ENCODE peak calls at places on chromosome 1, in four cellular contexts. One of them, this sample, is unnamed.

GRCh38 chr1:73953611-73954010 is 244.4 kb downstream of the LRRIQ3 start:
- DNase-seq in IMR-90: no peak
- DNase-seq in heart right ventricle: no peak
- DNase-seq in uterus: no peak
- DNase-seq in this sample: no peak

GRCh38 chr1:34320081-34320480 is 143.4 kb downstream of the C1orf94 start:
- DNase-seq in heart right ventricle: no peak
- DNase-seq in IMR-90: no peak
- DNase-seq in uterus: no peak
- DNase-seq in this sample: no peak

GRCh38 chr1:8562881-8563865 is 245.3 kb downstream of the SLC45A1 start:
- DNase-seq in IMR-90: peak; percentile 54
- DNase-seq in heart right ventricle: no peak
- DNase-seq in uterus: no peak
- DNase-seq in this sample: no peak

GRCh38 chr1:81840805-81841204 is 40.1 kb downstream of the ADGRL2 start:
- DNase-seq in IMR-90: no peak
- DNase-seq in heart right ventricle: no peak
- DNase-seq in uterus: no peak
- DNase-seq in this sample: no peak

GRCh38 chr1:190494451-190494850 is 16.8 kb upstream of the BRINP3 start:
- DNase-seq in IMR-90: no peak
- DNase-seq in heart right ventricle: no peak
- DNase-seq in uterus: no peak
- DNase-seq in this sample: no peak

GRCh38 chr1:203669739-203670138 is 43.1 kb downstream of the ATP2B4 start:
- DNase-seq in heart right ventricle: no peak
- DNase-seq in IMR-90: peak; percentile 88
- DNase-seq in uterus: no peak
- DNase-seq in this sample: no peak

GRCh38 chr1:46401964-46402626 is 8.0 kb downstream of the FAAH start:
- DNase-seq in uterus: peak; percentile 72
- DNase-seq in IMR-90: peak; percentile 95
- DNase-seq in heart right ventricle: peak; percentile 27
- DNase-seq in this sample: peak; percentile 91

GRCh38 chr1:43239484-43239883 is 30.3 kb upstream of the TMEM125 start:
- DNase-seq in IMR-90: no peak
- DNase-seq in heart right ventricle: no peak
- DNase-seq in uterus: no peak
- DNase-seq in this sample: no peak

GRCh38 chr1:73044241-73044640 is 761.9 kb upstream of the NEGR1 start:
- DNase-seq in IMR-90: no peak
- DNase-seq in heart right ventricle: no peak
- DNase-seq in uterus: no peak
- DNase-seq in this sample: no peak

GRCh38 chr1:111221633-111222286 is 5.8 kb upstream of the CHI3L2 start:
- DNase-seq in IMR-90: peak; percentile 8
- DNase-seq in heart right ventricle: no peak
- DNase-seq in uterus: no peak
- DNase-seq in this sample: no peak

GRCh38 chr1:78229344-78229743 is 183.6 kb downstream of the GIPC2 start:
- DNase-seq in heart right ventricle: no peak
- DNase-seq in IMR-90: peak; percentile 92
- DNase-seq in uterus: no peak
- DNase-seq in this sample: no peak

GRCh38 chr1:155324717-155325595 is 4.3 kb downstream of the RUSC1 start:
- DNase-seq in heart right ventricle: peak; percentile 55
- DNase-seq in uterus: peak; percentile 64
- DNase-seq in IMR-90: peak; percentile 40
- DNase-seq in this sample: no peak

GRCh38 chr1:2108213-2108876 is 58.1 kb downstream of the PRKCZ start:
- DNase-seq in IMR-90: peak; percentile 49
- DNase-seq in uterus: no peak
- DNase-seq in heart right ventricle: peak; percentile 15
- DNase-seq in this sample: no peak

GRCh38 chr1:192104852-192105251 is 53.4 kb upstream of the RGS18 start:
- DNase-seq in IMR-90: peak; percentile 89
- DNase-seq in heart right ventricle: no peak
- DNase-seq in uterus: no peak
- DNase-seq in this sample: no peak

GRCh38 chr1:87089823-87090222 is 175.4 kb downstream of the HS2ST1 start:
- DNase-seq in uterus: no peak
- DNase-seq in IMR-90: no peak
- DNase-seq in heart right ventricle: no peak
- DNase-seq in this sample: no peak

GRCh38 chr1:59360729-59361128 is 63.8 kb downstream of the FGGY start:
- DNase-seq in uterus: no peak
- DNase-seq in IMR-90: no peak
- DNase-seq in heart right ventricle: no peak
- DNase-seq in this sample: no peak

GRCh38 chr1:119603695-119604094 is 44.4 kb downstream of the ZNF697 start:
- DNase-seq in IMR-90: no peak
- DNase-seq in heart right ventricle: no peak
- DNase-seq in uterus: no peak
- DNase-seq in this sample: no peak

GRCh38 chr1:115086176-115086830 is 3.0 kb downstream of the TSPAN2 start:
- DNase-seq in uterus: peak; percentile 51
- DNase-seq in heart right ventricle: no peak
- DNase-seq in IMR-90: no peak
- DNase-seq in this sample: no peak

GRCh38 chr1:61812916-61813315 is 70.6 kb downstream of the PATJ start:
- DNase-seq in IMR-90: peak; percentile 4
- DNase-seq in uterus: no peak
- DNase-seq in heart right ventricle: no peak
- DNase-seq in this sample: no peak

GRCh38 chr1:156705321-156705917 is at the start of gene CRABP2:
- DNase-seq in IMR-90: no peak
- DNase-seq in heart right ventricle: no peak
- DNase-seq in uterus: peak; percentile 42
- DNase-seq in this sample: no peak

GRCh38 chr1:179779645-179780272 is 36.7 kb downstream of the FAM163A start:
- DNase-seq in uterus: no peak
- DNase-seq in heart right ventricle: no peak
- DNase-seq in IMR-90: no peak
- DNase-seq in this sample: peak; percentile 47

GRCh38 chr1:115373305-115373704 is 35.3 kb upstream of the NGF start:
- DNase-seq in IMR-90: peak; percentile 95
- DNase-seq in heart right ventricle: no peak
- DNase-seq in uterus: no peak
- DNase-seq in this sample: no peak

GRCh38 chr1:206685749-206686485 is 1.2 kb downstream of the MAPKAPK2 start:
- DNase-seq in heart right ventricle: peak; percentile 65
- DNase-seq in IMR-90: peak; percentile 80
- DNase-seq in uterus: peak; percentile 68
- DNase-seq in this sample: no peak

GRCh38 chr1:156050376-156050775 is 3.2 kb downstream of the UBQLN4 start:
- DNase-seq in IMR-90: no peak
- DNase-seq in heart right ventricle: peak; percentile 26
- DNase-seq in uterus: no peak
- DNase-seq in this sample: no peak

GRCh38 chr1:1191734-1192133 is 14.7 kb downstream of the TNFRSF18 start:
- DNase-seq in IMR-90: no peak
- DNase-seq in uterus: no peak
- DNase-seq in heart right ventricle: no peak
- DNase-seq in this sample: no peak

GRCh38 chr1:29567257-29567656 is 330.9 kb downstream of the PTPRU start:
- DNase-seq in heart right ventricle: no peak
- DNase-seq in uterus: no peak
- DNase-seq in IMR-90: no peak
- DNase-seq in this sample: no peak

GRCh38 chr1:187079330-187079729 is 250.6 kb downstream of the PLA2G4A start:
- DNase-seq in heart right ventricle: no peak
- DNase-seq in uterus: no peak
- DNase-seq in IMR-90: no peak
- DNase-seq in this sample: no peak

GRCh38 chr1:84122780-84123382 is 21.2 kb upstream of the PRKACB start:
- DNase-seq in heart right ventricle: no peak
- DNase-seq in uterus: peak; percentile 20
- DNase-seq in IMR-90: peak; percentile 58
- DNase-seq in this sample: no peak
- TF ChIP-seq CTCF in heart right ventricle: peak; percentile 72
- TF ChIP-seq CTCF in uterus: peak; percentile 49
- TF ChIP-seq CTCF in IMR-90: peak; percentile 79
- TF ChIP-seq CTCF in this sample: peak; percentile 75

GRCh38 chr1:158998037-158998780 is 11.5 kb upstream of the IFI16 start:
- DNase-seq in uterus: no peak
- DNase-seq in heart right ventricle: no peak
- DNase-seq in IMR-90: no peak
- DNase-seq in this sample: no peak

GRCh38 chr1:158999301-159000069 is 10.2 kb upstream of the IFI16 start:
- DNase-seq in uterus: peak; percentile 96
- DNase-seq in IMR-90: peak; percentile 88
- DNase-seq in heart right ventricle: peak; percentile 48
- DNase-seq in this sample: no peak

GRCh38 chr1:159000070-159000409 is 9.7 kb upstream of the IFI16 start:
- DNase-seq in IMR-90: no peak
- DNase-seq in heart right ventricle: no peak
- DNase-seq in uterus: no peak
- DNase-seq in this sample: no peak

GRCh38 chr1:158996998-158997397 is 12.7 kb upstream of the IFI16 start:
- DNase-seq in IMR-90: no peak
- DNase-seq in heart right ventricle: no peak
- DNase-seq in uterus: no peak
- DNase-seq in this sample: no peak

DNA sequence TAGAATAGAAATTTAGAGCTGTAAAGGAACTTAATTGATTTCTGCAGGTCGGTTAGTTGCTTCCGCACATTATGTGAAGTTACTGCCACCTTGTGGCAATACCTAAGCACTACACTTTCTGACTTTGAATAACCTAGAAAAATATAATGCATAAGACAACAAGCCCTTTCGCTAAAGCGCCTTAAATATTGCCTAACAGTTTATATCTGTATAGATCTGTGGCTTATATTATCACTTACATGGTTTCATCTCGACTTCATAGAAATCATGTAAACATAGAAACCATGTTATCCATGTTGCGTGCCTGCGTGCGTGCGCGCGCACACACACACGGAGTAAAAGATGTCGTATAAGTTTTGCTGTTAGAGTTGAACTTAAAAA is 10.9 kb upstream of the IFI16 start:
- DNase-seq in heart right ventricle: peak; percentile 59
- DNase-seq in uterus: peak; percentile 70
- DNase-seq in IMR-90: peak; percentile 61
- DNase-seq in this sample: peak; percentile 25
- H3K4me3 ChIP-seq in heart right ventricle: peak overlapping the region; percentile 46
- H3K4me3 ChIP-seq in uterus: peak overlapping the region; percentile 49
- H3K4me3 ChIP-seq in IMR-90: peak overlapping the region; percentile 61
- H3K4me3 ChIP-seq in this sample: no peak overlapping the region

GRCh38 chr1:27377760-27378495 is 3.3 kb upstream of the FCN3 start:
- DNase-seq in uterus: no peak
- DNase-seq in IMR-90: no peak
- DNase-seq in heart right ventricle: no peak
- DNase-seq in this sample: no peak

GRCh38 chr1:27368872-27369703 is 2.3 kb upstream of the MAP3K6 start:
- DNase-seq in heart right ventricle: no peak
- DNase-seq in uterus: no peak
- DNase-seq in IMR-90: peak; percentile 40
- DNase-seq in this sample: no peak

GRCh38 chr1:27372022-27372807 is 2.4 kb downstream of the FCN3 start:
- DNase-seq in uterus: no peak
- DNase-seq in IMR-90: no peak
- DNase-seq in heart right ventricle: no peak
- DNase-seq in this sample: no peak

GRCh38 chr1:27374687-27375086 is at the start of gene FCN3:
- DNase-seq in IMR-90: no peak
- DNase-seq in uterus: no peak
- DNase-seq in heart right ventricle: no peak
- DNase-seq in this sample: no peak

DNA sequence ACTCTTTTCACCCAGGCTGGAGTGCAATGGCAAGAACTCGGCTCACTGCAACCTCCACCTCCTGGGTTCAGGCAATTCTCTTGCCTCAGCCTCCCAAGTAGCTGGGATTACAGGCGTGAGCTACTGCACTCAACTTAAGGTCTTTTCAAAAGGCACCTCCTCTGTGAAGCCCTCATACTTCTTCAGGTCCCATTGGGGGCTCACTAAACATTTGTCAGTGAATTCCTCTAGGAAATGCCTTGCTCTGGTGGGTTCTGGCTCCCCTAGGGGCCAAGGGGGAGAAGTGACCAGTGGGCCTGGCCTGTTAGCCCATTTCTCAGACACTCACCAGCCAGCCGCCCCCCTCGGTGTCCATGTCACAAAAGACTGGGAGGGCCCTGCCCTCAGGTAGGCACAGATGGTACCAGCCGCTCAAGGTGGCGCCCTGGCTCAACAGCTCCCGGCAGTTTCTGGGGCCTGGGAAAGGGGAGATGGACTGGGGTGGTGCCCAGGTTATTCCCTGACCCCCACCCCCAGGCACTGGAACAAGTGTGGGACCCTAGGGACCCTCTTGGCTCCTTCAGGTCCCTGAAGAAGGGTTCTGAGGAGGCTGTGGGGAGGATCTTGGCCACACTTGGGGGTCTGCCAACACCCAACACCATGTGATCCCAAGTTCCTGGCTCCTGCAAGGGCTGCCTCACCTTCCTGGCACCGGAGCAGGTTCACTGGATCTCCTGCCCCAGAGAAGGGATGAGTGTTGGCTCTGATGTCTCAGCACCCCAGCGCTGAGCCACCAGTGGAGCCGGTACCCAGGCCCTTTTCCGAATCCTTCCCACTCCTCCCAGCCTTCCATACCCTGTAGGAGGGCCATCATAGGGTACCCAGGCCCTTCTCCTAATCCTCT is 1.6 kb downstream of the FCN3 start:
- DNase-seq in uterus: no peak
- DNase-seq in heart right ventricle: no peak
- DNase-seq in IMR-90: no peak
- DNase-seq in this sample: no peak
- TF ChIP-seq CTCF in uterus: peak; percentile 5
- TF ChIP-seq CTCF in heart right ventricle: peak; percentile 22
- TF ChIP-seq CTCF in IMR-90: peak; percentile 38
- TF ChIP-seq CTCF in this sample: peak; percentile 7

DNA sequence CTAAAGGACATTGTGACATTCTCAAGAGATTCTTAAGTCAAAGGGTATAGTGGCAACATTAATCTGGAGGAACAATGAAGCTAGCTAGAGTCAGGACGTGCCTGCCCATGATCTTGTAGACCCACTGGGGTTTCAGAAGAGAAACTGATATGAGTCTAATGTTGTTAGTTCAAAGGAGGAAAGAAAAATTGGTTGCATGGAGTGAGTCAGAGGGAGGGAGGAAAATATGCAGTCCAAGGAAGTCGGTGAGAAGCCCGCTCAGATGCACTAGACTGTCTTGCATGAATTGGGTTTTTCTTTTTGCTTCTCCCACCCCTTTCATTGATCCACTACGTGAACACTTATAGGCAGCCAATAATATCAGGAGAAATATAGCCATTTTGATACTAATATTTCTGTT is 53.8 kb upstream of the SYT14 start:
- DNase-seq in IMR-90: peak; percentile 66
- DNase-seq in heart right ventricle: no peak
- DNase-seq in uterus: no peak
- DNase-seq in this sample: no peak
- H3K4me3 ChIP-seq in IMR-90: no peak overlapping the region
- H3K4me3 ChIP-seq in heart right ventricle: no peak overlapping the region
- H3K4me3 ChIP-seq in uterus: no peak overlapping the region
- H3K4me3 ChIP-seq in this sample: no peak overlapping the region

GRCh38 chr1:55289614-55290013 is 74.5 kb upstream of the USP24 start:
- DNase-seq in IMR-90: no peak
- DNase-seq in uterus: no peak
- DNase-seq in heart right ventricle: no peak
- DNase-seq in this sample: no peak
- TF ChIP-seq CTCF in IMR-90: peak; percentile 25
- TF ChIP-seq CTCF in uterus: no peak
- TF ChIP-seq CTCF in heart right ventricle: no peak
- TF ChIP-seq CTCF in this sample: peak; percentile 23

This sample was measured in LNCaP clone FGC.